ENCODE peak calls at places on chromosomes 2 and 18, in ten cellular contexts. V is ecto neural progenitor cell, K is lower leg skin, F is aorta, Q is occipital lobe, J is CD14-positive monocyte, R is DMS53, G is GDM1, S is H9, N is posterior vena cava. B is an unnamed sample.

GRCh38 chr18:64919971-64920370 is 771.1 kb upstream of the LINC00305 start:
- DNase-seq in V (no peak), K (no peak), F (no peak), Q (no peak), J (no peak), R (no peak), G (no peak), S (no peak), N (no peak), B (no peak)

GRCh38 chr2:151809073-151809383 is 19.2 kb downstream of the ARL5A start:
- DNase-seq in V (no peak), K (no peak), F (no peak), Q (no peak), J (no peak), R (no peak), G (no peak), S (no peak), N (no peak), B (no peak)

GRCh38 chr2:105804266-105804665 is 59.6 kb downstream of the NCK2 start:
- DNase-seq in V (no peak), K (no peak), F (no peak), Q (no peak), J (no peak), R (no peak), G (no peak), S (no peak), N (no peak), B (no peak)

GRCh38 chr2:240946654-240947053 is 40.5 kb downstream of the CROCC2 start:
- DNase-seq in V (no peak), K (peak), F (peak), Q (no peak), J (no peak), R (no peak), G (no peak), S (no peak), N (peak), B (no peak)

GRCh38 chr2:33142874-33143273 is 196.1 kb downstream of the LTBP1 start:
- DNase-seq in V (no peak), K (no peak), F (no peak), Q (no peak), J (no peak), R (no peak), G (no peak), S (no peak), N (no peak), B (no peak)

GRCh38 chr2:47964722-47965434 is 58.6 kb upstream of the FBXO11 start:
- DNase-seq in V (no peak), K (no peak), F (no peak), Q (no peak), J (no peak), R (peak), G (no peak), S (no peak), N (no peak), B (no peak)

GRCh38 chr2:204731996-204732395 is 186.7 kb downstream of the PARD3B start:
- DNase-seq in V (no peak), K (no peak), F (no peak), Q (no peak), J (no peak), R (no peak), G (no peak), S (no peak), N (no peak), B (no peak)

GRCh38 chr2:33763671-33764310 is 164.7 kb upstream of the FAM98A start:
- DNase-seq in V (no peak), K (no peak), F (no peak), Q (no peak), J (no peak), R (peak), G (no peak), S (no peak), N (no peak), B (no peak)

GRCh38 chr2:86017901-86018896 is 87.5 kb downstream of the POLR1A start:
- DNase-seq in V (no peak), K (peak), F (peak), Q (no peak), J (peak), R (peak), G (no peak), S (no peak), N (peak), B (no peak)

GRCh38 chr18:23069481-23069880 is 65.8 kb upstream of the CABLES1 start:
- DNase-seq in V (no peak), K (no peak), F (no peak), Q (no peak), J (peak), R (no peak), G (no peak), S (no peak), N (no peak), B (no peak)

GRCh38 chr2:199468561-199469513 is 11.1 kb upstream of the SATB2 start:
- DNase-seq in V (peak), K (no peak), F (no peak), Q (peak), J (no peak), R (no peak), G (no peak), S (peak), N (no peak), B (no peak)

GRCh38 chr18:77250926-77251729 is 1.5 kb downstream of the GALR1 start:
- DNase-seq in V (peak), K (no peak), F (no peak), Q (no peak), J (no peak), R (no peak), G (no peak), S (peak), N (no peak), B (no peak)

GRCh38 chr2:55231546-55232083 is 478 bp downstream of the CLHC1 start:
- DNase-seq in V (no peak), K (no peak), F (no peak), Q (no peak), J (no peak), R (peak), G (no peak), S (no peak), N (no peak), B (no peak)